ENCODE peak calls at places on chromosomes 16 and 17, in four cellular contexts. T, W, O and N are unnamed samples.
A peak's percentile ranks its signal among the peaks of the same experiment; 100 is the strongest.

GRCh38 chr17:43946766-43947165 is 4.5 kb upstream of the PPY start:
- DNase-seq in W (no peak), T (no peak), O (no peak), N (no peak)

GRCh38 chr16:81000873-81001272 is 5.8 kb downstream of the CMC2 start:
- DNase-seq in O (no peak), W (no peak), T (no peak), N (no peak)

GRCh38 chr17:62964506-62964905 is 1.5 kb upstream of the TANC2 start:
- DNase-seq in T (no peak), O (no peak), W (no peak), N (no peak)

GRCh38 chr17:70791748-70792443 is 622.6 kb downstream of the KCNJ2 start:
- DNase-seq in T (no peak), W (no peak), O (no peak), N (no peak)

GRCh38 chr16:9316615-9317014 is 225.2 kb downstream of the HAPSTR1 start:
- DNase-seq in O (peak; percentile 39), W (no peak), T (no peak), N (no peak)

GRCh38 chr16:6148361-6148760 is 1050.8 kb upstream of the EEF2KMT start:
- DNase-seq in T (no peak), O (no peak), W (no peak), N (no peak)

GRCh38 chr16:85515830-85516397 is 97.2 kb upstream of the GSE1 start:
- DNase-seq in T (no peak), W (no peak), O (peak; percentile 82), N (no peak)

GRCh38 chr16:50267151-50267631 is 840 bp downstream of the ADCY7 start:
- DNase-seq in W (no peak), O (no peak), T (no peak), N (no peak)

GRCh38 chr16:12971216-12971615 is 69.8 kb downstream of the SHISA9 start:
- DNase-seq in T (no peak), W (no peak), O (peak; percentile 43), N (no peak)

GRCh38 chr17:57561072-57561861 is 183.8 kb downstream of the CCDC182 start:
- DNase-seq in O (peak; percentile 70), T (no peak), W (no peak), N (no peak)

GRCh38 chr16:49012961-49013726 is 268.5 kb downstream of the CBLN1 start:
- DNase-seq in O (no peak), T (no peak), W (no peak), N (peak; percentile 24)

GRCh38 chr17:83054518-83055125 is 24.8 kb upstream of the METRNL start:
- DNase-seq in W (no peak), T (no peak), O (no peak), N (no peak)

GRCh38 chr17:5049314-5049819 is 14.1 kb upstream of the SLC52A1 start:
- DNase-seq in O (no peak), W (no peak), T (no peak), N (peak; percentile 46)

GRCh38 chr16:72092832-72093447 is 480 bp downstream of the TXNL4B start:
- DNase-seq in O (peak; percentile 52), W (no peak), T (peak; percentile 23), N (no peak)

GRCh38 chr16:11824362-11824761 is 27.0 kb downstream of the RSL1D1 start:
- DNase-seq in O (peak; percentile 46), W (no peak), T (no peak), N (peak; percentile 41)

GRCh38 chr16:78605548-78606097 is 506.2 kb downstream of the WWOX start:
- DNase-seq in T (no peak), O (no peak), W (no peak), N (no peak)

GRCh38 chr16:19138601-19139000 is 24.8 kb downstream of the ITPRIPL2 start:
- DNase-seq in O (peak; percentile 73), T (peak; percentile 13), W (no peak), N (peak; percentile 69)

GRCh38 chr16:52283018-52283417 is 263.9 kb downstream of the TOX3 start:
- DNase-seq in T (no peak), O (no peak), W (no peak), N (no peak)

GRCh38 chr17:76270770-76271668 is 5.9 kb downstream of the UBALD2 start:
- DNase-seq in W (no peak), O (no peak), T (no peak), N (no peak)

GRCh38 chr17:74089869-74090464 is 113.5 kb upstream of the RPL38 start:
- DNase-seq in T (peak; percentile 73), W (peak; percentile 73), O (peak; percentile 55), N (peak; percentile 69)
- TF ChIP-seq CTCF in T (peak; percentile 65), W (peak; percentile 69), O (peak; percentile 49), N (peak; percentile 51)

GRCh38 chr17:21058098-21058893 is 15.5 kb upstream of the USP22 start:
- DNase-seq in T (no peak), O (peak; percentile 48), W (no peak), N (no peak)
- TF ChIP-seq CTCF in T (no peak), O (peak; percentile 6), W (no peak), N (no peak)

GRCh38 chr16:22206847-22207714 is 1.0 kb downstream of the EEF2K start:
- DNase-seq in T (peak; percentile 44), O (peak; percentile 69), W (no peak), N (peak; percentile 82)

GRCh38 chr16:22205577-22206012 is 483 bp upstream of the EEF2K start:
- DNase-seq in O (no peak), W (no peak), T (no peak), N (no peak)

GRCh38 chr16:22204091-22204655 is 1.9 kb upstream of the EEF2K start:
- DNase-seq in T (no peak), W (no peak), O (no peak), N (no peak)

GRCh38 chr16:22207715-22208360 is 1.8 kb downstream of the EEF2K start:
- DNase-seq in W (no peak), T (no peak), O (no peak), N (no peak)

GRCh38 chr16:22206013-22206846 is at the start of gene EEF2K:
- DNase-seq in T (peak; percentile 87), O (peak; percentile 97), W (peak; percentile 81), N (peak; percentile 95)
- TF ChIP-seq CTCF in T (peak; percentile 71), O (peak; percentile 68), W (peak; percentile 81), N (peak; percentile 95)

DNA sequence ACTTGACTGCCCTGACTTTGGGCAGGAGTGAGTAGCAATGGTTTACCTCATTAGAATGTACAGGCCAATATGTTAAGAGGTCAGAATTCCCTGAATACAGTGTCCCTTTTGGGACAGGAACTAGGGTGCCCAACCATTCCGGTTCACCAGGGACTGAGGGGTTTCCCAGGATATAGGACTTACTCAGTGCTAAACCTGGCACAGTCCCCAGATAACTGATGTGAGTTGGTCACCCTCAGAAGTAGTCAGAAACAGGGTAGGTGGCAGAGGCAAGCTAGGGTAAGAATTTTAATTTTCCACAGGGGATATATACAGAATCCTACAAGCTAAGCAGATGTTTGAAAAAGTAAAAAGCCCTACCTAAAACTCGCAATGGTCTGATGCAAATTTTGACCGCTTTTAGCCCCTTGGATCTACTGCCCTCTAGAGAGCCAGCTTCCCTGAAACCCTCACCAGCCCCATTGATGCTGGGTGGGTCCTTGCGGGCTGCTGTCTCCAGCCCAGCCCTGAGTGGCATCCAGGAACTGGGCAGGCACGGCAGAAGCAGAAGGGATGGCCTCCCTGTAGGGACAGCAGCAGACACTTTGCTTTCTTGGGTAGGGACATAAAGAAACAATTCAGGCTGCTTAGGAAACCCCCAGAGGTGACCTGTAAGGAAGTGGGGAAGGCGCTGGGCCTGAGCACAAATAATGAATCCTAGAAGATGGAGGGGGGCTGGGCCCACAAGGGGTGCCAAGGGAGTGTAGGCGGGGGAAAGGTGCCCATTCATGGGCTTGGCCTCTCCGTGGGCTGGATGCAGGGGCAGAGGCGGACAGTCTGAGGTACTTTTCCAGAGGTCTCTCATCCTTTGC is 434.8 kb downstream of the SLC39A11 start:
- DNase-seq in O (no peak), T (no peak), W (no peak), N (no peak)
- TF ChIP-seq CTCF in O (no peak), T (no peak), W (no peak), N (peak; percentile 16)

GRCh38 chr16:56824335-56824734 is 40.7 kb upstream of the SLC12A3 start:
- DNase-seq in O (no peak), W (peak; percentile 29), T (no peak), N (peak; percentile 69)
- TF ChIP-seq CTCF in O (no peak), W (peak; percentile 45), T (no peak), N (no peak)

DNA sequence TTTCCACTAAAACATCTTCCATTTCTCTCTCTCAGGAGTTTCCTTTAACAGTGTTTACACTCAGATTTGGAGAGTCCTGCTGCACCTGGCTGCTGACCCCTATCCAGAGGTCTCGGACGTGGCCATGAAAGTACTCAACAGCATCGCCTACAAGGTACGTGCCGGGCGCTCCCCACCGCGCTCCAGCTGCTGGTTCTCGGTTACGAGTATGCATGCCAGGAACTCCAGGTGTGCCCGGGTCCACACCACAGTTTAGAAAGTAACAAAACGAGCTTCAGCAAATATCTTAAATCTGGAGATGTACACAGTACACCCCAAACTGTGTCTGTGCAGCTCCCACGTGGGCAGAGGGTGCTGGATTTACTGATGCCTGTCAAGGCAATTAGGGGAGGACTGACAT is 82.9 kb upstream of the CHMP6 start:
- DNase-seq in T (no peak), O (no peak), W (no peak), N (no peak)
- TF ChIP-seq CTCF in T (no peak), O (no peak), W (no peak), N (no peak)

GRCh38 chr16:88923450-88923849 is 53.6 kb downstream of the CBFA2T3 start:
- DNase-seq in O (no peak), W (no peak), T (no peak), N (no peak)

GRCh38 chr16:88926374-88926990 is 50.5 kb downstream of the CBFA2T3 start:
- DNase-seq in W (no peak), T (no peak), O (no peak), N (no peak)

GRCh38 chr16:88925540-88925887 is 51.5 kb downstream of the CBFA2T3 start:
- DNase-seq in W (no peak), T (no peak), O (no peak), N (no peak)

GRCh38 chr16:88923926-88924833 is 52.8 kb downstream of the CBFA2T3 start:
- DNase-seq in T (no peak), O (no peak), W (no peak), N (no peak)

GRCh38 chr16:88924834-88925539 is 52.0 kb downstream of the CBFA2T3 start:
- DNase-seq in O (peak; percentile 76), W (no peak), T (peak; percentile 49), N (no peak)
- TF ChIP-seq CTCF in O (peak; percentile 31), W (peak; percentile 33), T (no peak), N (no peak)

DNA sequence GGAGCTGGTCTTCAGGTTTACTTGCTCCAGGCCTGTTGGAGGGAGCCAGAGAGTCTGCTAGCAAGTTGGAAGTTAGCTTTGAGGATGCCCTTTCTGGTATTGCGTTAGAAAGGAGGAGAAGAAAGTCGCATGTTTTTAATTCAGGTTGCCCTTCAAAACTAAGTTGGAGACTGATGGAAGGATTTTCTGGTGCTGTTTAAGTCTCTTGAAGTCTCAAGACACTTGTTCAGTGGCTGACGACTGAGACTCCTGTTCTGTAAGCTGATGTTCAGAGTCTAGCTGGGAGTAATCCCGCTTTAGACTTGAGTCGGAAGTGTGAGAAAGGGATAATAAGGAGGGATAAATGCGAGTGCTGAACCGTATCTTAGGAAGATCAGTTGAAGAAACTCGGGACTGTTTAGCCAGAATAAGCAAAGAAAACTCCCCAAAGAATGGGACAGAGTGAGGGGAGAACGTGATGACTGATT is 740 bp downstream of the AATF start:
- DNase-seq in O (no peak), W (no peak), T (no peak), N (no peak)
- TF ChIP-seq CTCF in O (no peak), W (no peak), T (no peak), N (no peak)